ENCODE peak calls at places on chromosomes 16 and 17, in seven cellular contexts. N is PC-3, U is tibial artery, T is pancreas, G is tibial nerve, O is dorsolateral prefrontal cortex, H is left ventricle myocardium inferior. L is an unnamed sample. For H3K27me3, the result is how much of the 10 kb centered on the place peaks cover.

GRCh38 chr16:1078579-1079021 is 6.1 kb downstream of the SSTR5 start:
- DNase-seq in T (peak), U (peak), N (peak), G (no peak), O (no peak), H (no peak), L (no peak)

GRCh38 chr17:82638183-82638773 is 10.0 kb downstream of the WDR45B start:
- DNase-seq in G (no peak), O (no peak), T (no peak), U (no peak), N (no peak), H (no peak), L (no peak)

GRCh38 chr17:82873521-82873920 is 33.7 kb upstream of the ZNF750 start:
- DNase-seq in H (no peak), U (no peak), G (no peak), T (no peak), N (no peak), O (no peak), L (no peak)

GRCh38 chr17:61463068-61463980 is 11.1 kb downstream of the TBX4 start:
- DNase-seq in U (peak), O (no peak), G (no peak), H (no peak), N (no peak), T (no peak), L (no peak)

GRCh38 chr16:17461951-17462729 is 8.6 kb downstream of the XYLT1 start:
- DNase-seq in N (no peak), U (peak), O (no peak), G (no peak), H (no peak), T (no peak), L (no peak)

GRCh38 chr16:30533748-30534367 is 800 bp downstream of the ZNF747 start:
- DNase-seq in T (no peak), G (no peak), O (no peak), H (no peak), N (no peak), U (no peak), L (no peak)

GRCh38 chr17:76268015-76268749 is 3.0 kb downstream of the UBALD2 start:
- DNase-seq in O (peak), G (peak), T (peak), U (peak), N (no peak), H (peak), L (peak)

GRCh38 chr17:36534117-36534880 is at the start of gene MYO19:
- DNase-seq in H (peak), N (peak), T (peak), U (peak), G (peak), O (peak), L (peak)

GRCh38 chr16:56946767-56947603 is 14.8 kb upstream of the CETP start:
- DNase-seq in O (no peak), H (no peak), N (no peak), G (no peak), T (no peak), U (peak), L (no peak)

GRCh38 chr16:87436225-87437172 is 44.4 kb downstream of the MAP1LC3B start:
- DNase-seq in N (no peak), G (no peak), U (no peak), O (no peak), H (no peak), T (no peak), L (no peak)

GRCh38 chr16:81632392-81633146 is 146.5 kb upstream of the PLCG2 start:
- DNase-seq in O (peak), U (peak), H (no peak), T (no peak), G (no peak), N (peak), L (peak)

GRCh38 chr17:79183221-79184158 is 108.9 kb downstream of the ENGASE start:
- DNase-seq in T (no peak), G (no peak), N (no peak), H (no peak), O (no peak), U (no peak), L (no peak)

GRCh38 chr17:44775838-44776621 is 17.2 kb downstream of the ADAM11 start:
- DNase-seq in G (peak), H (no peak), T (peak), N (no peak), U (no peak), O (no peak), L (no peak)

GRCh38 chr17:44556854-44557606 is at the start of gene FZD2:
- DNase-seq in G (peak), U (peak), H (peak), N (peak), T (peak), O (peak), L (no peak)

GRCh38 chr17:16100737-16101400 is 101.2 kb downstream of the TTC19 start:
- DNase-seq in T (no peak), G (no peak), N (peak), H (no peak), O (no peak), U (no peak), L (no peak)

GRCh38 chr17:2214887-2215615 is 88.5 kb downstream of the SMG6 start:
- DNase-seq in U (no peak), H (peak), G (no peak), O (no peak), N (no peak), T (no peak), L (no peak)

GRCh38 chr16:88264641-88265285 is 118.0 kb upstream of the ZNF469 start:
- DNase-seq in G (peak), N (peak), H (peak), T (peak), O (peak), U (peak), L (peak)

GRCh38 chr17:4960279-4960922 is 7.2 kb downstream of the SPAG7 start:
- DNase-seq in O (no peak), H (no peak), G (no peak), N (no peak), U (no peak), T (no peak), L (no peak)

GRCh38 chr16:81657224-81657623 is 121.9 kb upstream of the PLCG2 start:
- DNase-seq in U (no peak), G (no peak), T (no peak), O (no peak), H (no peak), N (no peak), L (no peak)

GRCh38 chr16:76670125-76670857 is 393.1 kb downstream of the CNTNAP4 start:
- DNase-seq in U (no peak), H (no peak), O (no peak), T (no peak), G (no peak), N (peak), L (no peak)

GRCh38 chr16:75027520-75028300 is 28.9 kb downstream of the ZNRF1 start:
- DNase-seq in N (no peak), G (no peak), O (no peak), U (no peak), T (no peak), H (no peak), L (no peak)

GRCh38 chr17:12631076-12631475 is 34.6 kb upstream of the MYOCD start:
- DNase-seq in H (no peak), G (no peak), U (no peak), N (no peak), O (peak), T (no peak), L (no peak)

GRCh38 chr17:21129023-21129681 is 2.4 kb downstream of the DHRS7B start:
- DNase-seq in T (no peak), H (no peak), U (no peak), G (peak), N (peak), O (no peak), L (no peak)

GRCh38 chr17:43427362-43428043 is 28.7 kb downstream of the ARL4D start:
- DNase-seq in O (no peak), G (no peak), N (no peak), H (no peak), T (no peak), U (no peak), L (no peak)

GRCh38 chr17:59372138-59372751 is 40.8 kb downstream of the YPEL2 start:
- DNase-seq in N (no peak), U (peak), T (peak), O (no peak), G (peak), H (no peak), L (no peak)

GRCh38 chr16:68273896-68274295 is 9.6 kb downstream of the SLC7A6 start:
- DNase-seq in O (no peak), G (no peak), U (no peak), T (no peak), N (no peak), H (no peak), L (no peak)

GRCh38 chr16:85829751-85830445 is 30.4 kb downstream of the COX4I1 start:
- DNase-seq in N (no peak), O (no peak), G (peak), H (peak), U (peak), T (peak), L (no peak)

GRCh38 chr16:77234611-77235010 is 35.4 kb downstream of the SYCE1L start:
- DNase-seq in H (no peak), U (no peak), O (no peak), G (no peak), N (peak), T (no peak), L (no peak)

GRCh38 chr17:70190959-70191805 is 21.9 kb downstream of the KCNJ2 start:
- DNase-seq in N (peak), T (peak), G (no peak), O (no peak), U (no peak), H (no peak), L (no peak)

GRCh38 chr17:48215583-48216139 is 108.1 kb downstream of the SNX11 start:
- DNase-seq in O (no peak), U (no peak), N (peak), T (no peak), G (no peak), H (no peak), L (no peak)

GRCh38 chr17:9055281-9055680 is 34.0 kb downstream of the NTN1 start:
- DNase-seq in G (no peak), H (no peak), O (no peak), U (no peak), N (no peak), T (no peak), L (no peak)

GRCh38 chr16:47308601-47309000 is 152.3 kb downstream of the ITFG1 start:
- DNase-seq in O (no peak), T (no peak), N (no peak), G (no peak), U (no peak), H (no peak), L (no peak)

GRCh38 chr17:606501-607243 is 108.0 kb downstream of the VPS53 start:
- DNase-seq in O (no peak), T (no peak), G (no peak), N (no peak), H (no peak), U (no peak), L (no peak)

GRCh38 chr16:82082543-82083244 is 47.6 kb downstream of the HSD17B2 start:
- DNase-seq in T (no peak), G (no peak), O (no peak), H (no peak), N (peak), U (no peak), L (no peak)

GRCh38 chr16:10608687-10609409 is 28.4 kb upstream of the EMP2 start:
- DNase-seq in N (no peak), T (no peak), U (no peak), G (no peak), H (peak), O (peak), L (no peak)
- H3K27ac ChIP-seq in N (no peak), T (no peak), U (no peak), G (peak), H (peak), O (no peak), L (no peak)

DNA sequence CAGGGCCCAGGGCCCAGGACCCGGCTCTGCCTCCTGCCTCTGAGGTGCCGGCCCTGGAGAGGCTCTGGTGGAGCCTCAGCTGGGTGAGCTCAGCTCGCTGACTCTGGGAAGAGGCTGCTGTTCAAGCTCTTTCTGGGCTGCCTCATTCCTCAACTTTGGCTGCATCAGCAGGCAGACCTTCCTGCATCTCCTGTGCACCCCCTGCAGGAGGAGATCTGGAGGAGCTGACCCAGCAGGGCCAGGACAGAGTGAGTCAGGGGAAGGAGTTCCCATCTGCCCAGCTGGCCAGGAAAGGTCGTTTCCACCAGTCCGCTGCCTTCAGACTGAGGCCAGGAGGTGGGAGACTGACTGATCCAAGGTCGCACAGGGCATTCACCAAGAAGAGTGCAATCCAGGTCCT is 10.7 kb downstream of the CRHR1 start:
- DNase-seq in N (peak), G (no peak), T (no peak), U (no peak), O (no peak), H (no peak), L (no peak)
- TF ChIP-seq CTCF in N (peak), G (no peak), T (no peak), U (no peak), O (no peak), H (no peak), L (no peak)

DNA sequence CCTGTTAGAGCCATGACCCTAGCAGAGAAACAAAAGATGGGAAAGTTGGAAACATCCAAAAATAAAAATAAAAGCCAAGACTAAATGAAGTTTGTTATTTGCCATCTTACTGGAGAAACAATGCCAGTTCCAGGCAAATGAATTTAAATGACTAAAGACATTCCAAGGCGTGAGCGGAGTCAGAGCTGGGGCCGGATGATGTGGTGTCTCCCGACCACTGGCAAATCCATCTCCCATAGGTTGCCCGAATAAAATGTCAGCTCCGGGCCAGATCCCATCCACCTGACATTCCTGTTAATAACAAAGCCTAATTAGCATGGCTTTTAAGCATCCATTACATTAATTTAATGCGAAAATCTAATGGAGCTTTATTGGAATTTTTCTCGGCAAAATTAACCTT is 123.5 kb downstream of the CCT6B start:
- DNase-seq in G (no peak), T (no peak), H (no peak), O (no peak), U (no peak), N (no peak), L (no peak)
- H3K27me3 ChIP-seq in G (under half), T (under half), H (half or more), O (under half), U (under half), N (under half), L (under half)

GRCh38 chr17:66675273-66675990 is 159.5 kb upstream of the CACNG5 start:
- DNase-seq in U (no peak), O (no peak), H (no peak), T (no peak), G (no peak), N (no peak), L (no peak)
- H3K27ac ChIP-seq in U (no peak), O (peak), H (no peak), T (no peak), G (peak), N (peak), L (no peak)

GRCh38 chr17:67016039-67016762 is 28.2 kb upstream of the CACNG1 start:
- DNase-seq in U (no peak), T (no peak), H (no peak), G (no peak), N (no peak), O (no peak), L (no peak)
- TF ChIP-seq CTCF in U (no peak), T (no peak), H (no peak), G (no peak), N (peak), O (no peak), L (no peak)

GRCh38 chr17:19461139-19461538 is 50.1 kb downstream of the RNF112 start:
- DNase-seq in T (no peak), H (no peak), N (no peak), G (no peak), O (no peak), U (no peak), L (no peak)
- H3K27me3 ChIP-seq in T (under half), H (under half), N (under half), G (under half), O (under half), U (under half), L (under half)

GRCh38 chr16:69482410-69482951 is 58.1 kb downstream of the CYB5B start:
- DNase-seq in T (no peak), N (no peak), G (peak), H (peak), U (peak), O (no peak), L (no peak)
- H3K27ac ChIP-seq in T (no peak), N (no peak), G (peak), H (peak), U (peak), O (peak), L (no peak)

DNA sequence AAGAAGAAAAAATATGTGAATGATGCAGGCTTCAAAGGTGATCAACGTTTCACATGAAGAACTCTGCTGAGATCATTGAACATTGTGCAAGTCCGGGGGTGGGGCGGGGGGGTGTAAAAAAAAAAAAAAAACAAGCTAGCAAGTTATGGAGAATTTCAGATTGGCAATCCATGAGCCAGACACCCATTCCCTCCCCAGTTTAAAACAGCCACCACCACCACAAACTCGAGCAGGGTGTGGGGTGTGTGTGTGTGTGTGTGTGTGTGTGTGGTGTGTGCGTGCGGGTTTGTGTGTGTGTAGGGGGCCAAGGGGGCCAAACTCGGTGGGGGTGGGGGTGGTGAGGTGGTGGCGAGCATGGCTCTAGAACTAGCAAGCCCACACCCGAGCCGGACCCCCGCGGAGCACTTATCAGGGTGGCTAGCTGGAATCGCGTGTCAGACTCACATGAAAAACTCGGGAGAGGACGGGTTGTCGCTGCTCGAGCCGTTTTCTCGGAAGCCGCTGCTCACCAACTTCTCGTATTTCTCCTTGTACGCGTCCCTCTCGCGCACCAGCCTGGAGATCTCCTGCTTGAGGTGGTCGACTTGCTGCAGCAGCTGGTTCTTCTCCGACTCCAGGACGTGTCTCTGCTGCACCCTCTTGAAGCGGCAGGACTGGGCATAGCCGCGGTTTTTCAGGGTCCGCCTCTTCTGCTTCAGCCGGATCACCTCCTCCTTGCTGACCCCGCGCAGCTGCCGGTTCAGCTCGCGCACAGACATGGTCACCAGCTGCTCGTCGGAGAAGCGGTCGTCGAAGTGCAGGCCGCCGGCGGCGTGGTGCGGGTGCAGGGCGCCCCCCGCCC is 2.0 kb downstream of the MAF start:
- DNase-seq in H (peak), G (peak), O (peak), T (peak), N (no peak), U (peak), L (peak)
- TF ChIP-seq CTCF in H (peak), G (peak), O (no peak), T (no peak), N (no peak), U (no peak), L (no peak)